ENCODE peak calls at places on chromosomes 11 and 22, in nine cellular contexts. R, Q, H, N, D, V, W, M and J are unnamed samples.

GRCh38 chr22:17772249-17772962 is 1.9 kb downstream of the BID start:
- DNase-seq in R (no peak), Q (peak), H (peak), N (no peak), D (no peak), V (no peak), W (no peak), M (no peak), J (no peak)

GRCh38 chr11:124793466-124794278 is 6.5 kb downstream of the MSANTD2 start:
- DNase-seq in R (no peak), Q (peak), H (peak), N (no peak), D (no peak), V (peak), W (no peak), M (no peak), J (no peak)

GRCh38 chr11:124315052-124315451 is 1.3 kb upstream of the OR8D1 start:
- DNase-seq in R (no peak), Q (peak), H (peak), N (no peak), D (no peak), V (no peak), W (no peak), M (no peak), J (no peak)

GRCh38 chr11:129846508-129847335 is 31.1 kb downstream of the TMEM45B start:
- DNase-seq in R (no peak), Q (peak), H (peak), N (no peak), D (no peak), V (no peak), W (no peak), M (no peak), J (no peak)

GRCh38 chr11:78802058-78802633 is 227.5 kb upstream of the NARS2 start:
- DNase-seq in R (peak), Q (no peak), H (peak), N (no peak), D (no peak), V (no peak), W (no peak), M (no peak), J (no peak)

GRCh38 chr11:62922653-62923371 is 1.6 kb upstream of the CHRM1 start:
- DNase-seq in R (no peak), Q (no peak), H (no peak), N (no peak), D (no peak), V (no peak), W (no peak), M (no peak), J (no peak)

GRCh38 chr11:57288771-57289579 is 35.8 kb downstream of the TNKS1BP1 start:
- DNase-seq in R (no peak), Q (peak), H (peak), N (no peak), D (no peak), V (no peak), W (no peak), M (no peak), J (no peak)

GRCh38 chr22:39611360-39611759 is 40.8 kb downstream of the CACNA1I start:
- DNase-seq in R (no peak), Q (no peak), H (no peak), N (no peak), D (no peak), V (no peak), W (no peak), M (no peak), J (no peak)

GRCh38 chr22:41813726-41814410 is 13.4 kb downstream of the CCDC134 start:
- DNase-seq in R (no peak), Q (no peak), H (no peak), N (no peak), D (no peak), V (no peak), W (no peak), M (no peak), J (no peak)

GRCh38 chr11:121497176-121497995 is 44.6 kb upstream of the SORL1-AS1 start:
- DNase-seq in R (peak), Q (no peak), H (no peak), N (no peak), D (no peak), V (no peak), W (no peak), M (no peak), J (no peak)

GRCh38 chr11:14094481-14095037 is 132.0 kb downstream of the SPON1 start:
- DNase-seq in R (no peak), Q (no peak), H (no peak), N (no peak), D (no peak), V (no peak), W (no peak), M (no peak), J (no peak)

GRCh38 chr11:69677744-69678143 is 2.6 kb upstream of the LTO1 start:
- DNase-seq in R (no peak), Q (peak), H (no peak), N (no peak), D (no peak), V (no peak), W (no peak), M (no peak), J (no peak)

GRCh38 chr11:17343907-17344306 is 7.7 kb upstream of the NCR3LG1 start:
- DNase-seq in R (no peak), Q (peak), H (peak), N (no peak), D (no peak), V (no peak), W (no peak), M (no peak), J (no peak)

GRCh38 chr11:95831198-95831883 is 41.0 kb downstream of the CEP57 start:
- DNase-seq in R (no peak), Q (peak), H (peak), N (no peak), D (no peak), V (no peak), W (no peak), M (no peak), J (no peak)

GRCh38 chr11:19666951-19667350 is 45.7 kb upstream of the NAV2 start:
- DNase-seq in R (no peak), Q (no peak), H (no peak), N (no peak), D (no peak), V (no peak), W (no peak), M (no peak), J (no peak)

GRCh38 chr11:125902927-125903752 is at the start of gene PUS3:
- DNase-seq in R (peak), Q (peak), H (peak), N (peak), D (peak), V (peak), W (peak), M (peak), J (peak)

GRCh38 chr11:2178906-2179494 is 7.4 kb upstream of the TH start:
- DNase-seq in R (no peak), Q (peak), H (peak), N (no peak), D (no peak), V (no peak), W (no peak), M (no peak), J (no peak)

GRCh38 chr11:57471496-57471895 is 11.2 kb downstream of the RTN4RL2 start:
- DNase-seq in R (no peak), Q (no peak), H (no peak), N (no peak), D (no peak), V (no peak), W (no peak), M (no peak), J (no peak)

GRCh38 chr22:22243033-22243680 is 1.4 kb upstream of the VPREB1 start:
- DNase-seq in R (no peak), Q (no peak), H (no peak), N (no peak), D (no peak), V (no peak), W (no peak), M (no peak), J (peak)

GRCh38 chr11:107827041-107827440 is 31.5 kb downstream of the SLC35F2 start:
- DNase-seq in R (no peak), Q (no peak), H (no peak), N (no peak), D (no peak), V (no peak), W (no peak), M (no peak), J (no peak)

GRCh38 chr11:60301178-60301577 is 20.7 kb downstream of the MS4A4A start:
- DNase-seq in R (no peak), Q (no peak), H (peak), N (no peak), D (no peak), V (no peak), W (no peak), M (no peak), J (no peak)

GRCh38 chr11:123272565-123272964 is 77.5 kb upstream of the CLMP start:
- DNase-seq in R (no peak), Q (no peak), H (no peak), N (no peak), D (no peak), V (no peak), W (no peak), M (no peak), J (no peak)

GRCh38 chr11:100709233-100709999 is 22.3 kb downstream of the ARHGAP42 start:
- DNase-seq in R (no peak), Q (peak), H (peak), N (no peak), D (no peak), V (no peak), W (no peak), M (no peak), J (no peak)

GRCh38 chr11:32511926-32512325 is 71.7 kb upstream of the EIF3M start:
- DNase-seq in R (no peak), Q (no peak), H (no peak), N (no peak), D (no peak), V (no peak), W (no peak), M (no peak), J (no peak)

GRCh38 chr22:19984201-19984753 is 32.3 kb downstream of the ARVCF start:
- DNase-seq in R (no peak), Q (peak), H (peak), N (peak), D (no peak), V (no peak), W (no peak), M (no peak), J (peak)

GRCh38 chr11:58567889-58568512 is 7.7 kb downstream of the LPXN start:
- DNase-seq in R (peak), Q (peak), H (peak), N (peak), D (peak), V (peak), W (peak), M (peak), J (no peak)

GRCh38 chr22:42611076-42611475 is 3.6 kb downstream of the POLDIP3 start:
- DNase-seq in R (no peak), Q (peak), H (no peak), N (no peak), D (no peak), V (no peak), W (no peak), M (no peak), J (no peak)

GRCh38 chr11:113377606-113378005 is 10.0 kb upstream of the ANKK1 start:
- DNase-seq in R (no peak), Q (peak), H (no peak), N (no peak), D (no peak), V (no peak), W (no peak), M (no peak), J (no peak)

GRCh38 chr11:71089571-71089970 is 162.8 kb downstream of the SHANK2 start:
- DNase-seq in R (no peak), Q (no peak), H (no peak), N (no peak), D (no peak), V (no peak), W (no peak), M (no peak), J (no peak)

GRCh38 chr11:69958308-69958707 is 119.8 kb upstream of the ANO1 start:
- DNase-seq in R (no peak), Q (peak), H (peak), N (no peak), D (no peak), V (no peak), W (no peak), M (no peak), J (no peak)

GRCh38 chr11:87223816-87224215 is 186.1 kb downstream of the TMEM135 start:
- DNase-seq in R (no peak), Q (peak), H (no peak), N (no peak), D (no peak), V (no peak), W (no peak), M (no peak), J (no peak)

GRCh38 chr11:119778391-119779194 is 49.6 kb upstream of the NECTIN1 start:
- DNase-seq in R (no peak), Q (no peak), H (no peak), N (no peak), D (no peak), V (no peak), W (no peak), M (no peak), J (no peak)

GRCh38 chr11:75816561-75817239 is 1.7 kb downstream of the UVRAG start:
- DNase-seq in R (no peak), Q (no peak), H (peak), N (no peak), D (no peak), V (no peak), W (no peak), M (no peak), J (no peak)

GRCh38 chr22:26902401-26903029 is 245.1 kb downstream of the MIAT start:
- DNase-seq in R (no peak), Q (no peak), H (no peak), N (no peak), D (no peak), V (no peak), W (no peak), M (no peak), J (no peak)

GRCh38 chr11:134501406-134502152 is 89.5 kb upstream of the B3GAT1 start:
- DNase-seq in R (no peak), Q (no peak), H (no peak), N (no peak), D (no peak), V (no peak), W (no peak), M (no peak), J (peak)

GRCh38 chr22:20165421-20165820 is 14.6 kb upstream of the CCDC188 start:
- DNase-seq in R (no peak), Q (no peak), H (no peak), N (no peak), D (no peak), V (no peak), W (no peak), M (no peak), J (no peak)

GRCh38 chr11:45930951-45931563 is 8.6 kb downstream of the LARGE2 start:
- DNase-seq in R (no peak), Q (no peak), H (no peak), N (peak), D (no peak), V (no peak), W (no peak), M (no peak), J (no peak)
- H3K27ac ChIP-seq in R (no peak), Q (no peak), H (no peak), N (peak), D (no peak), V (no peak), W (no peak), M (no peak), J (no peak)

DNA sequence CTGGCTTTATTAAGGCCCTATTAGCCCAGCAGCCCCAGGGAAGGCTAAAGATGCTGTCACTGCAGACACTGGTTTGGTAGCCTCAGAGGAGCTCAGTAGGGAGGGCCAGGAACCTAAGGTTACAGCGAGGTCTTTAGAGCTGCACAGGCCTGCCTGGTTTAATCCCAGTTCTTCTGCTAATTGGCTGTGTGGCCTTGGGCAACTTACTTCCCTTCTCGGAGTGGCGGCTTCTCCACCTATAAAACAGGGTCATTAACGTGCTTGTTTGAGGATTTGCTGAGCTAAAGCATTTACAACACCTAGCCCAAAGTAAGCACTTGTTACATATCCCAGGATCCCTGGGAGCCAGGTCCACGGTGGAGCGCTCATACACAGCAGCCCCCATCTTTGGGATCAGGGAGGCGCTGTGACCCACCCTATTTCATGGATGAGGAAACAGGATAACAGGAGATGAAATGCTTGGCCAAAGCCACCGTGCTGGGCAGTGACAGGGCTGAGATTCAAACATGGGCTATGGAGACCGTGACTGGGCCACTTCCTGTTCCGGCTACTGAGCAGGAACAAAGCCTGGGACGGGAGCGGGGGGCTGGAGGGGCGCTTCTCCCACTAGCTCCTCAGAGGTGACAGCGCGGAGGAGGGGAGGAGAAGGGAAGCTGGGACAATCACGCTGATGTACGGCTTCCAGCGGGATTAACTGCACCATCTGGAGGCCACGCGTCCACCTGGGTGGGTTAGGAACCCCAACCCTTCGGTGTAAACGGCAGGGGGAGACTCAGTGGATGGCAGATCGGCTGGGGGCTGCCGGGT is 61.5 kb downstream of the IGLL1 start:
- DNase-seq in R (no peak), Q (no peak), H (no peak), N (no peak), D (no peak), V (no peak), W (no peak), M (no peak), J (no peak)
- H3K27ac ChIP-seq in R (no peak), Q (no peak), H (no peak), N (no peak), D (no peak), V (no peak), W (peak), M (no peak), J (no peak)

GRCh38 chr11:109553284-109553683 is 131.3 kb downstream of the C11orf87 start:
- DNase-seq in R (no peak), Q (no peak), H (no peak), N (no peak), D (no peak), V (no peak), W (no peak), M (no peak), J (no peak)
- H3K27ac ChIP-seq in R (no peak), Q (no peak), H (no peak), N (no peak), D (no peak), V (no peak), W (no peak), M (no peak), J (no peak)

GRCh38 chr11:65226103-65226442 is 35.7 kb upstream of the POLA2 start:
- DNase-seq in R (no peak), Q (no peak), H (no peak), N (no peak), D (no peak), V (no peak), W (no peak), M (no peak), J (no peak)
- H3K27ac ChIP-seq in R (no peak), Q (no peak), H (no peak), N (peak), D (no peak), V (no peak), W (no peak), M (no peak), J (no peak)

GRCh38 chr11:30344085-30344484 is 21.2 kb downstream of the ARL14EP start:
- DNase-seq in R (no peak), Q (no peak), H (no peak), N (no peak), D (no peak), V (no peak), W (no peak), M (no peak), J (no peak)
- H3K27ac ChIP-seq in R (no peak), Q (no peak), H (no peak), N (no peak), D (no peak), V (no peak), W (no peak), M (no peak), J (no peak)

GRCh38 chr22:33781396-33781795 is 138.9 kb downstream of the LARGE1 start:
- DNase-seq in R (no peak), Q (peak), H (peak), N (no peak), D (no peak), V (no peak), W (no peak), M (no peak), J (no peak)

GRCh38 chr22:33788927-33789326 is 131.3 kb downstream of the LARGE1 start:
- DNase-seq in R (no peak), Q (no peak), H (no peak), N (no peak), D (no peak), V (no peak), W (no peak), M (no peak), J (no peak)

GRCh38 chr22:33787645-33788456 is 132.4 kb downstream of the LARGE1 start:
- DNase-seq in R (no peak), Q (peak), H (no peak), N (no peak), D (no peak), V (no peak), W (no peak), M (no peak), J (no peak)

GRCh38 chr22:33789690-33790253 is 130.5 kb downstream of the LARGE1 start:
- DNase-seq in R (no peak), Q (no peak), H (no peak), N (no peak), D (no peak), V (no peak), W (no peak), M (no peak), J (no peak)

GRCh38 chr22:33785283-33785991 is 134.8 kb downstream of the LARGE1 start:
- DNase-seq in R (no peak), Q (peak), H (peak), N (no peak), D (no peak), V (no peak), W (no peak), M (no peak), J (no peak)
- H3K27ac ChIP-seq in R (no peak), Q (no peak), H (no peak), N (peak), D (no peak), V (no peak), W (no peak), M (no peak), J (no peak)

GRCh38 chr22:50699001-50699753 is 26.6 kb downstream of the SHANK3 start:
- DNase-seq in R (no peak), Q (no peak), H (no peak), N (peak), D (no peak), V (no peak), W (no peak), M (no peak), J (no peak)

GRCh38 chr22:50701428-50702154 is 29.0 kb downstream of the SHANK3 start:
- DNase-seq in R (no peak), Q (no peak), H (no peak), N (no peak), D (no peak), V (no peak), W (no peak), M (no peak), J (no peak)

GRCh38 chr22:50699754-50700386 is 27.2 kb downstream of the SHANK3 start:
- DNase-seq in R (no peak), Q (no peak), H (no peak), N (peak), D (no peak), V (no peak), W (no peak), M (no peak), J (no peak)

GRCh38 chr22:50701076-50701419 is 28.4 kb downstream of the SHANK3 start:
- DNase-seq in R (no peak), Q (no peak), H (no peak), N (no peak), D (no peak), V (no peak), W (no peak), M (no peak), J (no peak)

GRCh38 chr22:50700387-50701075 is 27.9 kb downstream of the SHANK3 start:
- DNase-seq in R (no peak), Q (no peak), H (no peak), N (peak), D (no peak), V (no peak), W (no peak), M (no peak), J (no peak)
- H3K27ac ChIP-seq in R (peak), Q (no peak), H (no peak), N (peak), D (no peak), V (no peak), W (no peak), M (no peak), J (no peak)

DNA sequence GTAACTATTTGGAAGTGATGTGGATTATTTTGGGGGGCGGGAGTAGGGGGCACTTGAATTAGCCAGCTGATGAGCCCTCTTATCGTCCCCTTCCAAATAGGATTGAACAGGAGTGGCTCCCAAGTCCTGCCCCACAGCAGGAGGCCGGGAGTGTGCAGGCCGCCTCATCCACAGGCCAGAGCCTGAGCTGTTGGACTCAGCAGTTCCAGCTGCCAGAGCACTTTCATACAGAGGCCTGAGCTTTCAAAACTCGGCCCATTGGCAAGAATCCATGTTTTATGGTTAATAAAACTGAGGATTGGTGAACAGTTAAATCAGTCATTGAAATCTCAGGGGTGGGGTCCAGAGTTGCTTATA is 9.6 kb downstream of the FAM118A start:
- DNase-seq in R (no peak), Q (peak), H (peak), N (peak), D (no peak), V (no peak), W (peak), M (no peak), J (no peak)
- H3K27ac ChIP-seq in R (peak), Q (peak), H (peak), N (peak), D (peak), V (peak), W (peak), M (peak), J (peak)